ENCODE peak calls at places on chromosomes 11 and 22, in six cellular contexts. One of them, this sample, is unnamed.

GRCh38 chr11:57072640-57073039 is 83.9 kb downstream of the OR5AK2 start:
- DNase-seq in heart left ventricle: no peak
- DNase-seq in AG04449: peak; percentile 97
- DNase-seq in endodermal cell: no peak
- DNase-seq in endothelial cell: no peak
- DNase-seq in cardiac muscle cell: no peak
- DNase-seq in this sample: peak; percentile 94

GRCh38 chr11:22304337-22304961 is 33.7 kb upstream of the SLC17A6 start:
- DNase-seq in heart left ventricle: no peak
- DNase-seq in endodermal cell: no peak
- DNase-seq in cardiac muscle cell: peak; percentile 62
- DNase-seq in AG04449: no peak
- DNase-seq in endothelial cell: no peak
- DNase-seq in this sample: peak; percentile 1

GRCh38 chr11:116853461-116854073 is 16.1 kb upstream of the APOA1 start:
- DNase-seq in heart left ventricle: no peak
- DNase-seq in endodermal cell: no peak
- DNase-seq in cardiac muscle cell: no peak
- DNase-seq in AG04449: peak; percentile 80
- DNase-seq in endothelial cell: no peak
- DNase-seq in this sample: no peak

GRCh38 chr11:128917144-128917684 is 25.5 kb downstream of the TP53AIP1 start:
- DNase-seq in endothelial cell: no peak
- DNase-seq in AG04449: no peak
- DNase-seq in heart left ventricle: no peak
- DNase-seq in endodermal cell: no peak
- DNase-seq in cardiac muscle cell: no peak
- DNase-seq in this sample: no peak

GRCh38 chr22:19346677-19347265 is 55.3 kb upstream of the CLTCL1 start:
- DNase-seq in endothelial cell: no peak
- DNase-seq in endodermal cell: no peak
- DNase-seq in cardiac muscle cell: no peak
- DNase-seq in heart left ventricle: no peak
- DNase-seq in AG04449: no peak
- DNase-seq in this sample: no peak

GRCh38 chr11:108364159-108364558 is 103.2 kb downstream of the C11orf65 start:
- DNase-seq in cardiac muscle cell: no peak
- DNase-seq in endothelial cell: no peak
- DNase-seq in AG04449: peak; percentile 3
- DNase-seq in endodermal cell: no peak
- DNase-seq in heart left ventricle: no peak
- DNase-seq in this sample: no peak

GRCh38 chr11:7657306-7658025 is 15.8 kb downstream of the CYB5R2 start:
- DNase-seq in endothelial cell: peak; percentile 60
- DNase-seq in AG04449: no peak
- DNase-seq in cardiac muscle cell: peak; percentile 77
- DNase-seq in endodermal cell: peak; percentile 82
- DNase-seq in heart left ventricle: peak; percentile 43
- DNase-seq in this sample: peak; percentile 60

GRCh38 chr22:47550524-47551437 is 788.3 kb downstream of the TBC1D22A start:
- DNase-seq in endothelial cell: no peak
- DNase-seq in endodermal cell: no peak
- DNase-seq in AG04449: no peak
- DNase-seq in cardiac muscle cell: no peak
- DNase-seq in heart left ventricle: no peak
- DNase-seq in this sample: no peak

GRCh38 chr22:22576244-22576988 is 17.4 kb upstream of the PRAME start:
- DNase-seq in heart left ventricle: peak; percentile 36
- DNase-seq in AG04449: no peak
- DNase-seq in endothelial cell: peak; percentile 84
- DNase-seq in cardiac muscle cell: no peak
- DNase-seq in endodermal cell: peak; percentile 94
- DNase-seq in this sample: no peak

GRCh38 chr11:76805206-76805913 is 22.2 kb downstream of the TSKU start:
- DNase-seq in AG04449: no peak
- DNase-seq in cardiac muscle cell: no peak
- DNase-seq in endodermal cell: no peak
- DNase-seq in heart left ventricle: peak; percentile 17
- DNase-seq in endothelial cell: no peak
- DNase-seq in this sample: no peak

GRCh38 chr11:16873289-16873688 is 134.8 kb downstream of the C11orf58 start:
- DNase-seq in endodermal cell: no peak
- DNase-seq in heart left ventricle: no peak
- DNase-seq in cardiac muscle cell: no peak
- DNase-seq in AG04449: no peak
- DNase-seq in endothelial cell: no peak
- DNase-seq in this sample: no peak

GRCh38 chr11:77557553-77557952 is 32.2 kb upstream of the AQP11 start:
- DNase-seq in heart left ventricle: no peak
- DNase-seq in endodermal cell: peak; percentile 74
- DNase-seq in cardiac muscle cell: peak; percentile 9
- DNase-seq in endothelial cell: peak; percentile 31
- DNase-seq in AG04449: no peak
- DNase-seq in this sample: no peak

GRCh38 chr11:18203723-18204122 is 31.1 kb downstream of the MRGPRX4 start:
- DNase-seq in AG04449: no peak
- DNase-seq in endothelial cell: peak; percentile 37
- DNase-seq in heart left ventricle: no peak
- DNase-seq in endodermal cell: peak; percentile 83
- DNase-seq in cardiac muscle cell: peak; percentile 46
- DNase-seq in this sample: no peak

GRCh38 chr11:47326198-47326597 is 26.3 kb downstream of the MYBPC3 start:
- DNase-seq in endothelial cell: no peak
- DNase-seq in heart left ventricle: peak; percentile 11
- DNase-seq in AG04449: no peak
- DNase-seq in cardiac muscle cell: no peak
- DNase-seq in endodermal cell: no peak
- DNase-seq in this sample: no peak

GRCh38 chr11:3855808-3856491 is 486 bp downstream of the STIM1 start:
- DNase-seq in endodermal cell: peak; percentile 82
- DNase-seq in cardiac muscle cell: peak; percentile 51
- DNase-seq in endothelial cell: peak; percentile 47
- DNase-seq in AG04449: no peak
- DNase-seq in heart left ventricle: peak; percentile 45
- DNase-seq in this sample: no peak

GRCh38 chr11:65279713-65280459 is 18.1 kb downstream of the POLA2 start:
- DNase-seq in cardiac muscle cell: no peak
- DNase-seq in endothelial cell: no peak
- DNase-seq in AG04449: peak; percentile 91
- DNase-seq in endodermal cell: no peak
- DNase-seq in heart left ventricle: peak; percentile 40
- DNase-seq in this sample: peak; percentile 61

GRCh38 chr11:121931748-121932352 is 184.2 kb downstream of the BLID start:
- DNase-seq in endodermal cell: no peak
- DNase-seq in endothelial cell: no peak
- DNase-seq in heart left ventricle: no peak
- DNase-seq in AG04449: no peak
- DNase-seq in cardiac muscle cell: no peak
- DNase-seq in this sample: no peak

GRCh38 chr22:17085277-17086091 is 684 bp downstream of the IL17RA start:
- DNase-seq in endodermal cell: peak; percentile 62
- DNase-seq in cardiac muscle cell: no peak
- DNase-seq in endothelial cell: no peak
- DNase-seq in heart left ventricle: no peak
- DNase-seq in AG04449: no peak
- DNase-seq in this sample: no peak

GRCh38 chr11:11403763-11404725 is 51.0 kb upstream of the CSNK2A3 start:
- DNase-seq in cardiac muscle cell: no peak
- DNase-seq in endothelial cell: no peak
- DNase-seq in AG04449: no peak
- DNase-seq in endodermal cell: no peak
- DNase-seq in heart left ventricle: peak; percentile 61
- DNase-seq in this sample: no peak

GRCh38 chr11:77800445-77800844 is 20.1 kb downstream of the RSF1 start:
- DNase-seq in cardiac muscle cell: no peak
- DNase-seq in endodermal cell: no peak
- DNase-seq in endothelial cell: no peak
- DNase-seq in heart left ventricle: no peak
- DNase-seq in AG04449: no peak
- DNase-seq in this sample: no peak

GRCh38 chr11:87235366-87235765 is 197.6 kb downstream of the TMEM135 start:
- DNase-seq in endodermal cell: no peak
- DNase-seq in heart left ventricle: no peak
- DNase-seq in cardiac muscle cell: no peak
- DNase-seq in AG04449: no peak
- DNase-seq in endothelial cell: no peak
- DNase-seq in this sample: no peak

GRCh38 chr11:123645576-123645975 is 8.8 kb downstream of the SCN3B start:
- DNase-seq in endodermal cell: no peak
- DNase-seq in endothelial cell: no peak
- DNase-seq in cardiac muscle cell: no peak
- DNase-seq in AG04449: no peak
- DNase-seq in heart left ventricle: no peak
- DNase-seq in this sample: no peak

GRCh38 chr11:47507016-47507631 is 45.8 kb downstream of the CELF1 start:
- DNase-seq in endothelial cell: no peak
- DNase-seq in heart left ventricle: no peak
- DNase-seq in endodermal cell: no peak
- DNase-seq in cardiac muscle cell: no peak
- DNase-seq in AG04449: no peak
- DNase-seq in this sample: no peak

GRCh38 chr11:128692750-128693578 is 908 bp upstream of the FLI1 start:
- DNase-seq in endodermal cell: peak; percentile 86
- DNase-seq in AG04449: no peak
- DNase-seq in cardiac muscle cell: no peak
- DNase-seq in endothelial cell: no peak
- DNase-seq in heart left ventricle: peak; percentile 50
- DNase-seq in this sample: no peak

GRCh38 chr11:6315811-6316425 is 4.4 kb downstream of the CAVIN3 start:
- DNase-seq in endodermal cell: peak; percentile 86
- DNase-seq in heart left ventricle: peak; percentile 54
- DNase-seq in cardiac muscle cell: peak; percentile 80
- DNase-seq in endothelial cell: peak; percentile 52
- DNase-seq in AG04449: no peak
- DNase-seq in this sample: no peak

DNA sequence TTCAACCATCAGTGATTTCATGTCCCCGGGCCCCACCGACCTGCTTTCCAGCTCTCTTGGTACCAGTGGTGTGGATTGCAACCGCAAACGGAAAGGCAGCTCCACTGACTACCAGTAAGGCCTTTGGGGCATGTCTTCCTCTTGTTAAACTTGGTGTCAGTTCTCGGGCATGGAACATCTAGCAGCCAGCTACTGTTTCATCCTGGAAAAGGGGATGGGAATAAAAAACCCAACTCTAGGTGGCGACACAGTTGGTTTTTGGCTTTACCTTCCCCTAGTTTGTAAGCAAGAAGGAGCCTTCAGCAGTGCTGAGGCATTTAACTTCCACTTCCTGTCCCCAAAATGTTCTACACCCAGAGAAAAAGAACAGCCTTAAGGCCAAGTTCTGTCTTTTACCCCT is 76.7 kb downstream of the BMAL1 start:
- DNase-seq in AG04449: no peak
- DNase-seq in heart left ventricle: no peak
- DNase-seq in cardiac muscle cell: peak; percentile 37
- DNase-seq in endothelial cell: peak; percentile 28
- DNase-seq in endodermal cell: peak; percentile 85
- DNase-seq in this sample: no peak
- TF ChIP-seq CTCF in AG04449: peak; percentile 19
- TF ChIP-seq CTCF in heart left ventricle: no peak
- TF ChIP-seq CTCF in cardiac muscle cell: peak; percentile 49
- TF ChIP-seq CTCF in endothelial cell: peak; percentile 43
- TF ChIP-seq CTCF in endodermal cell: peak; percentile 75
- TF ChIP-seq CTCF in this sample: peak; percentile 4

DNA sequence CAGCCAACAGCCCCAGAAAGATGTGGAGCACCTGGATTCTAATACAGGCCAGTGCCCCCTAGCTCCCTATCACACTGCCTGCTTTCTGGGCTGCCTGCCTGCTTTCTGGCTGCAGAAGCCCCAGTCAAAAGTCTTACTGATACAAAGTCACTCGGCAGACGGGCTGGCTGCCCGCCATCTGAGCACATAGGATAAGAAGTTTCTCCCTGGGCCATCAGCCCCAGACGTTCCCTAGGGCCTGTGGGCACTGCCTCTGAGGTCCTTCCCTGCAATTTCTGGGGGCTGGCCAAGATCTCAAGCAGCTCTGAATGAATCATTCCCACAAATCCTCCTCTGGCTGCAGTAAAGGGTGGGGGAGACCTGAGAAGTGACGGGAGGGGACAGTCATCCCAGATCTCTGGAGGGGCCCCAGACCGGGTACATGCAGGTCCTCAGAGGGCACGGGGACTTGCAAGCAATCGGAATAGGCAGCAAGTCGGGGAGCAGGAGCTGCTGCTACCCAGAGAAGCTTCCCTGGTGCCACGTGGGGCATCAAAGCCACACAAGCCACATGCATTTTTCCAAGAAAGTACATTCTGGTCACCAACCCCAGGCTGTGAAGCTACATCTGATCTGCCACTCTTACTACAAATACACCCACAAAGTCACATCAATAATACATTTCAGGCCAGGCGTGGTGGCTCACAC is 4.7 kb downstream of the TPST2 start:
- DNase-seq in endothelial cell: no peak
- DNase-seq in AG04449: peak; percentile 59
- DNase-seq in heart left ventricle: peak; percentile 72
- DNase-seq in endodermal cell: no peak
- DNase-seq in cardiac muscle cell: peak; percentile 39
- DNase-seq in this sample: peak; percentile 44
- TF ChIP-seq CTCF in endothelial cell: no peak
- TF ChIP-seq CTCF in AG04449: no peak
- TF ChIP-seq CTCF in heart left ventricle: peak; percentile 6
- TF ChIP-seq CTCF in endodermal cell: peak; percentile 30
- TF ChIP-seq CTCF in cardiac muscle cell: peak; percentile 20
- TF ChIP-seq CTCF in this sample: peak; percentile 16

DNA sequence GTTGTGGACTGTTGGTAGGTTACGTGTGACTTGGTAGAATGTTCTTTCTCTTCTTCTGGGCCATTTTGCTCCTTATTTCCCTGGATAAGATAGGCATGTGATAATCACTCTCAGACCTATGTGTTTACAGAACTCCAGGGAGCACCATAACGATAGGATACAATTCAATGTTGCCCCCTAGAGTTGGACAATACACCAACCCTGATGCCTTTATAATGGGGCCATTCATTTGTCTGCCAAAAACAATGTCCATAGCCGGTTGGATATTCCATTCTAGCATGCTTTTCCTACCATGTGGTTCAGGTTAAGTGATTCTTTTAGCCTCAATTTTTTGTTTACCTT is 60.5 kb downstream of the APIP start:
- DNase-seq in heart left ventricle: no peak
- DNase-seq in endodermal cell: peak; percentile 22
- DNase-seq in endothelial cell: no peak
- DNase-seq in cardiac muscle cell: no peak
- DNase-seq in AG04449: no peak
- DNase-seq in this sample: no peak
- TF ChIP-seq CTCF in heart left ventricle: no peak
- TF ChIP-seq CTCF in endodermal cell: peak; percentile 48
- TF ChIP-seq CTCF in endothelial cell: no peak
- TF ChIP-seq CTCF in cardiac muscle cell: no peak
- TF ChIP-seq CTCF in AG04449: no peak
- TF ChIP-seq CTCF in this sample: no peak

GRCh38 chr22:26377170-26377825 is 51.8 kb upstream of the ASPHD2 start:
- DNase-seq in AG04449: no peak
- DNase-seq in heart left ventricle: no peak
- DNase-seq in endodermal cell: peak; percentile 60
- DNase-seq in endothelial cell: no peak
- DNase-seq in cardiac muscle cell: no peak
- DNase-seq in this sample: no peak
- TF ChIP-seq CTCF in AG04449: no peak
- TF ChIP-seq CTCF in heart left ventricle: no peak
- TF ChIP-seq CTCF in endodermal cell: peak; percentile 32
- TF ChIP-seq CTCF in endothelial cell: no peak
- TF ChIP-seq CTCF in cardiac muscle cell: no peak
- TF ChIP-seq CTCF in this sample: no peak

This sample was measured in AG09319.